ENCODE peak calls at places on chromosome 18, in four cellular contexts. One of them, this sample, is unnamed.

GRCh38 chr18:36128907-36129299 is 237 bp downstream of the SLC39A6 start:
- DNase-seq in HepG2: no peak
- DNase-seq in GM12878: no peak
- DNase-seq in H1: no peak
- DNase-seq in this sample: no peak

GRCh38 chr18:9974279-9974915 is 60.6 kb downstream of the VAPA start:
- DNase-seq in GM12878: no peak
- DNase-seq in H1: no peak
- DNase-seq in HepG2: no peak
- DNase-seq in this sample: no peak

GRCh38 chr18:22169889-22170420 is 566 bp downstream of the GATA6 start:
- DNase-seq in H1: no peak
- DNase-seq in GM12878: no peak
- DNase-seq in HepG2: peak
- DNase-seq in this sample: no peak

GRCh38 chr18:2921778-2922177 is 75.0 kb downstream of the EMILIN2 start:
- DNase-seq in H1: peak
- DNase-seq in GM12878: no peak
- DNase-seq in HepG2: no peak
- DNase-seq in this sample: no peak

GRCh38 chr18:21163647-21164625 is 52.3 kb upstream of the ROCK1 start:
- DNase-seq in GM12878: no peak
- DNase-seq in HepG2: no peak
- DNase-seq in H1: no peak
- DNase-seq in this sample: no peak

GRCh38 chr18:47815486-47816270 is 114.8 kb downstream of the SMAD2 start:
- DNase-seq in GM12878: no peak
- DNase-seq in HepG2: no peak
- DNase-seq in H1: no peak
- DNase-seq in this sample: peak

GRCh38 chr18:61159246-61159645 is 174.0 kb upstream of the CDH20 start:
- DNase-seq in GM12878: no peak
- DNase-seq in HepG2: no peak
- DNase-seq in H1: no peak
- DNase-seq in this sample: no peak

GRCh38 chr18:23635283-23636040 is 27.2 kb downstream of the ANKRD29 start:
- DNase-seq in GM12878: no peak
- DNase-seq in H1: no peak
- DNase-seq in HepG2: no peak
- DNase-seq in this sample: no peak

GRCh38 chr18:58355243-58355642 is 273.6 kb downstream of the ALPK2 start:
- DNase-seq in GM12878: no peak
- DNase-seq in H1: no peak
- DNase-seq in HepG2: no peak
- DNase-seq in this sample: no peak

GRCh38 chr18:2337552-2338141 is 233.7 kb downstream of the METTL4 start:
- DNase-seq in HepG2: peak
- DNase-seq in H1: peak
- DNase-seq in GM12878: no peak
- DNase-seq in this sample: no peak

GRCh38 chr18:35456181-35456850 is 41.4 kb downstream of the INO80C start:
- DNase-seq in H1: no peak
- DNase-seq in GM12878: no peak
- DNase-seq in HepG2: no peak
- DNase-seq in this sample: no peak

GRCh38 chr18:10560457-10561045 is 34.7 kb downstream of the NAPG start:
- DNase-seq in H1: peak
- DNase-seq in GM12878: peak
- DNase-seq in HepG2: peak
- DNase-seq in this sample: peak

DNA sequence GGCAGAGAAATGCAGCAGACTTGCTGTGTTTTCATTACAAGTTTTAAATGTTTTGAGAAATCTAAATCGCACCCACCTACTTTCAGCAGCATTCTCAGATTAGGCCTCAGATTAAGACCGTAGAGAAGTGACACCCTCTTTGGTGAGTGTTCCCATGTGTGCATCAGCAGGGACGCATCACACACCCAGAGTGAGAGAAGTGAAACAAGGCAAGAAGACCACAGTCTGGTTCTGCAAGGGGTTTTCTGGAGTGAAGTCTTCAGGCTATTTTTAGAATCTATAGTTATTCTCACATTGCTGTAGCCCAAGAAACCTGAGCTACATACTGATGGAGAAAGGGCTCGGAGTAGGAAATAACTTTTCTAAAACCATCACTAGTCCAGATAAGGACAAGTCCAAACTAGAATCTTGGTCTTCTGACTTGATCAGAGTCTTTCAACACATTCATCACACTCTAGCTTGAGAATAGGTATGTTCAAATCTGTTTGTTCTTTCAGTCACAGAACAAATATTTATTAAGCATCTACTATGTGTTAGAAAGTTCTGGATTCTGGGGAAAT is 1216.6 kb upstream of the PIK3C3 start:
- DNase-seq in GM12878: peak
- DNase-seq in H1: no peak
- DNase-seq in HepG2: no peak
- DNase-seq in this sample: no peak
- TF ChIP-seq SUZ12 in GM12878: no peak
- TF ChIP-seq SUZ12 in H1: no peak
- TF ChIP-seq SUZ12 in HepG2: no peak
- TF ChIP-seq SUZ12 in this sample: no peak

DNA sequence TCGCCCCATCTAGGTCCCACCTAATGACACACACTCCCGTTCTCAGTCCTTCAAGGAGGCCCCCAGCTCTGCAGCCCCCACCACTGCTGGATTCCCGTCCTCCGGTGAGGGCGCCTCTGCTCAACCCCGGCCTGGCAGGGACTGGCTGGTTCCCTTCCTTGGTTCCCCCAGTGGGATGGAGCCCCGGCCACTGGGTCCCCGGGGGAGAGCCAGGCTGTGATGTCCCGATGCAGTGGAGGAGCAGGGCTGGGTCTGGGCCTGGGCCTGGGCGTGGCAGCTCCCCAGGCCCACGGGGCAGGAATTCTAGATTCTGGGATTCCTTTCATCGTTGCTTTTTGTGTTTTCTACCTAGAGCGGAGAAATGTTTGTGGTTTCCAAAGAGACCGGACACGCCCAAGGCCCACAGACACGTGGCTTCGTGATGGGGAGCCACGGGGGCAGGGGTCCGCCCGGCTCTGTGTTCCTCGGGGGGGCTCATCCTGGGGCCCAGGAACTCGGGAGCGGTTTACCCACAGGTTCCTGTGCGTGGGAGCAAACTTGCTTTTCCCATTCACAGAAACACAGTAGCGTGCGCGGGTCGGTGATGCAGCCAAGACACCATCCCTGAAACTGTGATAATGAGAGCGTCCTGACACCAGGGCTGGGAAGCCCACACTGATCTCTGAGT is 67.0 kb downstream of the SLC66A2 start:
- DNase-seq in GM12878: no peak
- DNase-seq in H1: no peak
- DNase-seq in HepG2: no peak
- DNase-seq in this sample: no peak
- TF ChIP-seq YY1 in GM12878: no peak
- TF ChIP-seq YY1 in H1: no peak
- TF ChIP-seq YY1 in HepG2: no peak
- TF ChIP-seq YY1 in this sample: no peak

GRCh38 chr18:51288582-51288981 is 91.1 kb upstream of the MEX3C start:
- DNase-seq in H1: no peak
- DNase-seq in GM12878: no peak
- DNase-seq in HepG2: no peak
- DNase-seq in this sample: no peak

GRCh38 chr18:51287818-51288508 is 90.5 kb upstream of the MEX3C start:
- DNase-seq in H1: no peak
- DNase-seq in HepG2: no peak
- DNase-seq in GM12878: no peak
- DNase-seq in this sample: no peak

DNA sequence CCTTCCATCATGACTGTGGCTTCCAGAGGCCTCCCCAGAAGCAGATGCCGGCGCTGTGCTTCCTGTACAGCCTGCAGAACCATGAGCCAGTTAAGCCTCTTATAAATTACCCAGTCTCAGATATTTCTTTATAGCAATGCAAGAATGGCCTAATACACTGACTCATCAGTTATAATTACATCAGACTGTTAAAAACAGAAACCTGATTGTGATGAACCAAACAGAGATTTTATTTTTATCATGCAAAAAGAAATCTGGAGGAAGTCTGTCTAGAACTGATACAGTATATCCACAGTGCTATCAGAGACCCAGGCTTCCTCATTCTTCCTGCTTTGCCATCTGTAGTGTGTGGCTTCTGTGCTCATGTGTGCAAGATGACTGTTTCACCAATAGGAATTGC is 93.4 kb upstream of the MEX3C start:
- DNase-seq in H1: no peak
- DNase-seq in GM12878: no peak
- DNase-seq in HepG2: no peak
- DNase-seq in this sample: no peak
- TF ChIP-seq SUZ12 in H1: no peak
- TF ChIP-seq SUZ12 in GM12878: no peak
- TF ChIP-seq SUZ12 in HepG2: no peak
- TF ChIP-seq SUZ12 in this sample: no peak

DNA sequence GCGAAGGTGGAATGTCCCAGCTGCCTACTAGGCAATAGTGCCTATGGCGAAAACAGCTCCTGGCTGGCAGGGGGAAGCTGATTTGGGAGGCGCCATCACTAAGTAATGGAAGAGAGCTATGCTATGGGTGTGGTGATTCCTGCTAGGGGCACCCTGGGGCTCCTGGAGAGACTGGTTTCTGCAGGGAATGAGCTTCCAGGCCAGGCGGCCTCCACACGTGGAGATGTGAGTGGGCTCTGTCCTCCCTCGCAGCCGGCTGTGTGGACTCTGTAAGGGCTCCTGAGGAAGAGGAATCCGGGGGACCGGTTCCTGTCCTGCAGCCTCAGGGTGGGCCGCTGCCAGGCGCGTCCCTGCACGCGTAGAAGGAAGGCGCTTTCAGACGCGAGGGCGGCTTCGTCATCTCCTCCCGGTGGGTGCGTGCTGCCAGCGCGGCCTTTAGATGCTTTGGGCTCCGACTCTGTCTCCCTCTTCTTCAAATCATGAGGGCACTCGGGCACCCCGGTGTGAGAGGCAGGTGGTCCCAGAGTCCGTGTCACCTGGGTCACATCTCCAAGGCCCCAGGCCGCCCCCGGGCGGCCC is 55.5 kb upstream of the ANKRD62 start:
- DNase-seq in GM12878: no peak
- DNase-seq in H1: peak
- DNase-seq in HepG2: no peak
- DNase-seq in this sample: no peak
- TF ChIP-seq YY1 in GM12878: no peak
- TF ChIP-seq YY1 in H1: no peak
- TF ChIP-seq YY1 in HepG2: no peak
- TF ChIP-seq YY1 in this sample: no peak

GRCh38 chr18:63155169-63155852 is 164.3 kb downstream of the BCL2 start:
- DNase-seq in GM12878: peak
- DNase-seq in H1: peak
- DNase-seq in HepG2: peak
- DNase-seq in this sample: peak
- TF ChIP-seq SUZ12 in GM12878: no peak
- TF ChIP-seq SUZ12 in H1: no peak
- TF ChIP-seq SUZ12 in HepG2: no peak
- TF ChIP-seq SUZ12 in this sample: no peak

This sample was measured in NT2/D1.